ENCODE peak calls at places on chromosomes 3 and 15, in ten cellular contexts. E is testis, L is IMR-90, O is lower leg skin, G is stomach, C is Peyer's patch, V is heart left ventricle, W is transverse colon, D is erythroblast, M is body of pancreas. R is an unnamed sample.

GRCh38 chr3:72018339-72018984 is 233.5 kb upstream of the PROK2 start:
- DNase-seq in V (no peak), W (no peak), C (no peak), O (no peak), G (no peak), D (peak), E (no peak), L (peak), M (no peak), R (no peak)

GRCh38 chr3:42398080-42398479 is 12.3 kb downstream of the LYZL4 start:
- DNase-seq in E (no peak), G (no peak), L (no peak), C (no peak), W (no peak), M (no peak), O (no peak), V (no peak), D (no peak), R (no peak)

GRCh38 chr3:187767266-187768032 is 22.2 kb upstream of the BCL6 start:
- DNase-seq in G (no peak), O (no peak), V (no peak), E (no peak), C (no peak), W (no peak), L (peak), M (no peak), D (no peak), R (no peak)

GRCh38 chr3:37712918-37713819 is 148.5 kb upstream of the CTDSPL start:
- DNase-seq in O (no peak), D (no peak), W (no peak), L (peak), V (peak), C (no peak), M (no peak), E (no peak), G (no peak), R (peak)

GRCh38 chr3:59248976-59249375 is 199.2 kb upstream of the CFAP20DC start:
- DNase-seq in L (no peak), V (no peak), G (no peak), W (no peak), O (no peak), E (no peak), C (no peak), M (no peak), D (no peak), R (no peak)

GRCh38 chr3:148800414-148800813 is 27.2 kb upstream of the CPB1 start:
- DNase-seq in O (no peak), C (no peak), W (no peak), M (no peak), E (no peak), V (no peak), D (no peak), L (no peak), G (no peak), R (no peak)

GRCh38 chr3:142664819-142665218 is 59.0 kb upstream of the TRPC1 start:
- DNase-seq in E (no peak), G (no peak), W (no peak), D (no peak), M (no peak), C (no peak), O (no peak), V (no peak), L (no peak), R (no peak)

GRCh38 chr15:90082140-90082713 is 20.0 kb downstream of the IDH2 start:
- DNase-seq in E (no peak), D (no peak), L (no peak), O (no peak), M (peak), V (no peak), G (no peak), C (no peak), W (no peak), R (no peak)

GRCh38 chr15:65375871-65376552 is 1.8 kb downstream of the IGDCC3 start:
- DNase-seq in E (no peak), L (no peak), G (no peak), O (no peak), C (no peak), M (peak), W (no peak), V (no peak), D (no peak), R (no peak)

GRCh38 chr3:125582707-125583106 is 12.6 kb downstream of the OSBPL11 start:
- DNase-seq in L (peak), D (peak), W (no peak), C (no peak), E (no peak), O (no peak), G (no peak), V (no peak), M (no peak), R (no peak)

GRCh38 chr15:101531170-101531569 is 41.7 kb upstream of the PCSK6 start:
- DNase-seq in E (no peak), M (no peak), G (no peak), V (no peak), C (no peak), W (no peak), L (no peak), D (no peak), O (no peak), R (no peak)

GRCh38 chr15:80750591-80750990 is 28.6 kb upstream of the CEMIP start:
- DNase-seq in W (no peak), V (no peak), E (no peak), G (no peak), M (no peak), O (no peak), C (no peak), L (no peak), D (no peak), R (no peak)

GRCh38 chr3:24709921-24710320 is 215.3 kb upstream of the THRB start:
- DNase-seq in G (no peak), O (no peak), C (no peak), D (no peak), M (no peak), E (no peak), W (no peak), L (no peak), V (peak), R (no peak)

GRCh38 chr3:37745921-37746320 is 115.8 kb upstream of the CTDSPL start:
- DNase-seq in D (no peak), V (no peak), G (no peak), L (no peak), W (no peak), C (no peak), O (no peak), M (no peak), E (no peak), R (no peak)

GRCh38 chr3:161197855-161198836 is 23.0 kb upstream of the NMD3 start:
- DNase-seq in E (no peak), V (no peak), D (no peak), G (no peak), W (no peak), C (no peak), O (no peak), M (no peak), L (no peak), R (no peak)

GRCh38 chr3:77254967-77255831 is 215.3 kb downstream of the ROBO2 start:
- DNase-seq in O (peak), L (peak), V (no peak), M (peak), C (no peak), E (peak), G (peak), D (peak), W (peak), R (peak)

GRCh38 chr3:169505577-169506155 is 157.8 kb downstream of the MECOM start:
- DNase-seq in C (no peak), W (no peak), L (no peak), E (no peak), V (no peak), M (no peak), D (peak), G (no peak), O (no peak), R (no peak)

GRCh38 chr3:129182390-129183180 is 1.1 kb downstream of the CNBP start:
- DNase-seq in O (no peak), G (no peak), W (peak), C (no peak), E (no peak), V (peak), L (peak), D (peak), M (no peak), R (no peak)

GRCh38 chr15:57866149-57866736 is 159.7 kb downstream of the POLR2M start:
- DNase-seq in L (peak), W (peak), V (peak), M (peak), D (peak), C (peak), E (peak), G (peak), O (no peak), R (no peak)

GRCh38 chr3:1600206-1600605 is 498.5 kb upstream of the CNTN4 start:
- DNase-seq in G (no peak), O (no peak), V (no peak), L (no peak), W (no peak), M (no peak), C (no peak), D (no peak), E (no peak), R (no peak)

GRCh38 chr3:65484964-65485363 is 553.8 kb downstream of the MAGI1 start:
- DNase-seq in W (no peak), D (no peak), E (no peak), M (no peak), G (no peak), C (no peak), O (no peak), V (no peak), L (no peak), R (no peak)

GRCh38 chr3:73622135-73622534 is 2.6 kb downstream of the PDZRN3 start:
- DNase-seq in O (no peak), E (no peak), V (peak), G (peak), D (no peak), M (peak), C (no peak), L (peak), W (peak), R (no peak)

GRCh38 chr15:48177875-48178611 is at the start of gene MYEF2:
- DNase-seq in G (peak), D (peak), W (peak), M (peak), V (peak), L (peak), E (peak), C (peak), O (no peak), R (peak)
- TF ChIP-seq POLR2A in G (no peak), D (no peak), W (no peak), M (peak), V (no peak), L (no peak), E (no peak), C (no peak), O (no peak), R (peak)

GRCh38 chr3:105368575-105369500 is 2.1 kb downstream of the ALCAM start:
- DNase-seq in W (peak), O (peak), C (peak), L (peak), V (peak), E (peak), D (peak), M (peak), G (peak), R (no peak)
- TF ChIP-seq POLR2A in W (peak), O (no peak), C (peak), L (no peak), V (no peak), E (no peak), D (no peak), M (peak), G (no peak), R (no peak)

DNA sequence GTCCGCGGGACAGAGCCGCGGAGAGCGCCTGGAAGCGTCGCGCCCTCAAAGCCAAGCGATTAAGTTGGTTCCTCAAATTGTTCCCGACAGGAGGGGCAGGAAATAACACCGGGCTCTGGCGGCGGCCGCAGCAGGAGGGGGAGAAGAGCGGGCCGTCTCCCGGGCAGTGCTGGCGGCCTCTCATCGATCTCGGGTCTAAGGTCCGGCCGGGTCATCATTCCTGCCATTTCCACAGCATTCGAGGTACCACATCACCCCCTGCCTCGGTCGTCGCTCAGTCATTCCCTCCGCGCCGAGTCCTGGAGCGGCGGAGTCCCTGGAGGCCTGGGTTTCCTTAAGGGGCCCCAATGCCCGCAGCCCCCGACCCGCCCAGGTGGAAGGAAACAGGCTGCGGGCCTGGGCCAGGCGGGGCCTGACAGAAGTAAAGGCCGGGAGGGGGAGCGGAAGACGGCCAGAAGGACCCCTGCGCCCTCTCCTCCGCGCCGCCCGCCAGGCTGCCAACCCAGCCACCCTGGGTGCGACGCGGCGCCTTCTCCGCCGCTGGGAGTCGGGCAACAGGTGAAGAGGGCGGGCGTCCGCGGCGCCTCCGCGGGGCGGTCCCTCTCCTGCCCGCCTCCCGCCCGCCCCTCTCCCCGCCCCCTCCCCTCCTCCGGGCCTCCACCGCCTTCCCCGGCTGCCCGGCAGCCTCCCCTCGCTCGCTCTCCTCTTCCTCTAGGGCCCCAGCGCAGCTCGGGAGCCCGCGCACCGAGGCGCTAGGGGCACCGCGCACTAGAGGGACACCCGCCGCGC is at the start of gene CMTM8:
- DNase-seq in O (no peak), C (peak), L (no peak), M (peak), D (peak), V (peak), W (peak), G (peak), E (peak), R (no peak)
- TF ChIP-seq POLR2A in O (no peak), C (peak), L (no peak), M (peak), D (no peak), V (no peak), W (peak), G (no peak), E (no peak), R (no peak)

GRCh38 chr15:49155834-49156627 is 632 bp upstream of the COPS2 start:
- DNase-seq in O (no peak), C (no peak), W (peak), G (no peak), L (peak), V (no peak), M (no peak), E (peak), D (peak), R (no peak)

GRCh38 chr15:49154799-49155109 is 645 bp downstream of the COPS2 start:
- DNase-seq in C (no peak), W (no peak), L (no peak), G (no peak), O (no peak), E (no peak), M (no peak), D (no peak), V (no peak), R (no peak)

GRCh38 chr15:49154359-49154758 is 1.0 kb downstream of the COPS2 start:
- DNase-seq in D (peak), M (no peak), C (no peak), L (no peak), O (no peak), W (no peak), V (no peak), E (no peak), G (no peak), R (no peak)

GRCh38 chr15:49152552-49153337 is 2.7 kb downstream of the COPS2 start:
- DNase-seq in O (no peak), G (no peak), V (no peak), D (no peak), E (no peak), M (no peak), C (no peak), W (no peak), L (no peak), R (no peak)

DNA sequence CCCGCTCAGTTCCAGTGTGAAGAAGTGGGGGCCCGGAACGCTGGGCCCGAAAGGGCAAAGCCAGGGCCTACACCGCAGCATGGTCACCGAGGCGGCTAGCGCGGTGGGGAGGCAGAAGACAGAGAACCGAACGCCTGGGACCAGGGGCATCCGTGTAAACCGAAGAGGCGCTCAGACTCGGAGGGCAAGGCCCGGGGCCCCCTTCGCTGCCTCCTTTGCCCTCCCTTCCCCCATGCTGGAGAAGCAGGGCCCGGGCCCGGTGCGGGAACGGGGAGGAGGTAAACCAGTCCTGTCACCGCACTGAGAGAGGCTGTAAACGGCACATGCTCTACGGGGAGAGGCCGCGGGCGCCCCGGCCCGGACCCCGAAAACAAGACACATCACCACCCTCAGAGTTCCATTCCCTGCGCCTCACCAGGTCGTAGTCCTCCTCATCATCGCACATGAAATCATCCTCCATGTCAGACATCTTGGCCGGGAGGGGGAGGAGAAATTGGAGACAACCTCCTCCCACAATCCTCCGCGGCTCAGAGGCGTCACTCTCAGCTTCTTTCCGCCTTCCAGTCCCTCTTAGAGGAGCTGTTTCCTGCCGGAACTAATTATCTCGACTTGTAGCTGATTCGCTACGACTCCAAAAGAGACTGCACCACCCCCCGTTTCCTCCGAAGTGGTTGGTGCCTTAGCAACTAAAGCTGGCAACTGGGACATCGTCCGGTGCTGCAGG is at the start of gene COPS2:
- DNase-seq in E (peak), D (peak), L (peak), C (peak), O (peak), G (peak), V (peak), M (peak), W (peak), R (peak)
- TF ChIP-seq POLR2A in E (peak), D (peak), L (peak), C (no peak), O (no peak), G (no peak), V (peak), M (no peak), W (peak), R (peak)

GRCh38 chr3:146544013-146544928 is at the start of gene PLSCR1:
- DNase-seq in D (peak), V (peak), L (peak), E (peak), G (peak), W (peak), M (peak), O (peak), C (peak), R (peak)
- TF ChIP-seq POLR2A in D (peak), V (peak), L (peak), E (no peak), G (no peak), W (peak), M (peak), O (no peak), C (peak), R (peak)

GRCh38 chr3:52397676-52398399 is 47.1 kb downstream of the SEMA3G start:
- DNase-seq in C (no peak), E (no peak), M (no peak), L (no peak), V (no peak), D (no peak), W (no peak), G (no peak), O (no peak), R (no peak)

GRCh38 chr3:52396907-52397591 is 47.9 kb downstream of the SEMA3G start:
- DNase-seq in W (no peak), O (no peak), G (no peak), E (no peak), V (no peak), C (no peak), L (no peak), M (no peak), D (no peak), R (no peak)

GRCh38 chr3:52399593-52399992 is 45.3 kb downstream of the SEMA3G start:
- DNase-seq in L (no peak), O (no peak), W (no peak), V (no peak), M (no peak), C (no peak), E (no peak), G (no peak), D (no peak), R (no peak)

GRCh38 chr3:52399131-52399530 is 45.8 kb downstream of the SEMA3G start:
- DNase-seq in W (no peak), E (no peak), L (no peak), G (no peak), D (no peak), M (no peak), V (no peak), C (no peak), O (no peak), R (no peak)

DNA sequence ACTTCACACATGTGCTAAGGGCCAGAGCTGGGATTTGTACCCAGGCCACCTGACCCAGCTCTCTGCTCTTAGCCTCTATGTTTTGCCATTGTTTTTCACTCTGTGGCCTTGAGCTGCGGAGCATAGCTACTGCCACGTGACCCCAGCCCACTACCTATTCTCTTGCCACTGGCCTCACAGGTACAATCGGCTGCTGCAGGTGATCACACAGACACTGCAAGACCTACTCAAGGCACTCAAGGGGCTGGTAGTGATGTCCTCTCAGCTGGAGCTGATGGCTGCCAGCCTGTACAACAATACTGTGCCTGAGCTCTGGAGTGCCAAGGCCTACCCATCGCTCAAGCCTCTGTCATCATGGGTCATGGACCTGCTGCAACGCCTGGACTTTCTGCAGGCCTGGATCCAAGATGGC is 46.2 kb downstream of the SEMA3G start:
- DNase-seq in O (no peak), V (no peak), C (no peak), W (no peak), D (no peak), G (no peak), L (no peak), E (no peak), M (no peak), R (no peak)
- TF ChIP-seq POLR2A in O (no peak), V (no peak), C (no peak), W (no peak), D (no peak), G (no peak), L (no peak), E (no peak), M (no peak), R (no peak)

R was measured in H54.